ENCODE peak calls at places on chromosomes 1 and 21, in six cellular contexts. K is fibroblast of pulmonary artery, Z is fibroblast of lung, E is foreskin fibroblast, R is astrocyte, A is tibial artery. B is an unnamed sample.

GRCh38 chr1:181208967-181209366 is 120.5 kb downstream of the IER5 start:
- DNase-seq in K (no peak), Z (no peak), E (no peak), R (no peak), A (no peak), B (no peak)

GRCh38 chr1:215728206-215728605 is 161.1 kb downstream of the KCTD3 start:
- DNase-seq in K (no peak), Z (no peak), E (no peak), R (no peak), A (no peak), B (no peak)

GRCh38 chr1:201793306-201793925 is 35.5 kb upstream of the IPO9 start:
- DNase-seq in K (no peak), Z (no peak), E (no peak), R (no peak), A (no peak), B (no peak)

GRCh38 chr1:155125511-155125945 is 2.1 kb upstream of the EFNA1 start:
- DNase-seq in K (no peak), Z (no peak), E (no peak), R (no peak), A (no peak), B (no peak)

GRCh38 chr1:206030714-206031113 is 7.0 kb upstream of the CTSE start:
- DNase-seq in K (peak; percentile 71), Z (peak; percentile 58), E (peak; percentile 45), R (peak; percentile 44), A (no peak), B (peak; percentile 62)

GRCh38 chr1:30707412-30708360 is 15.7 kb downstream of the MATN1 start:
- DNase-seq in K (peak; percentile 69), Z (peak; percentile 59), E (peak; percentile 49), R (no peak), A (peak; percentile 77), B (peak; percentile 53)

GRCh38 chr1:218946147-218946546 is 227.5 kb upstream of the LYPLAL1 start:
- DNase-seq in K (no peak), Z (no peak), E (no peak), R (no peak), A (no peak), B (no peak)

GRCh38 chr1:182181167-182181572 is 119.7 kb upstream of the ZNF648 start:
- DNase-seq in K (no peak), Z (no peak), E (no peak), R (no peak), A (no peak), B (no peak)

GRCh38 chr1:178294654-178295053 is 200.8 kb downstream of the RASAL2 start:
- DNase-seq in K (no peak), Z (no peak), E (no peak), R (no peak), A (no peak), B (peak; percentile 7)

GRCh38 chr1:244699741-244700140 is 46.8 kb downstream of the DESI2 start:
- DNase-seq in K (no peak), Z (no peak), E (no peak), R (no peak), A (no peak), B (no peak)
- H3K4me3 ChIP-seq in K (no peak overlapping the region), Z (no peak overlapping the region), E (no peak overlapping the region), R (no peak overlapping the region), A (no peak overlapping the region), B (no peak overlapping the region)

DNA sequence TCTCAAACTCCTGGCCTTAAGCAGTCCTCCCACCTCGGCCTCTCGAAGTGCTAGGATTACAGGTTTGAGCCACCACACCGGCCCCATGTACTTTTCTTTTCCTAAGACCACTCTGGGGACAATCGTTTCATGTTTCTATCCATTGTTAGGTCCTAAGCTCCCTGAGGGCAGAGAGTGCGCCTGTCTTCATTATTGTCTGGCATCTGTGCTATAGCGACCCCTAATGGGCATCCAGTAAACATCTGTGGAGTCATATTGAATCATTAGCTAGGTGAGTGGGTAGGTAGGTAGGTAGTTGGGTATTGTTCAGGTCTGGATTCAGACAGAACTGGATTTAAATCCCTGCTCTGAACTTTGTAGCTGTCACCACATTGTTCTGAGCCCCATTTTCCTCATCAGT is 66.1 kb downstream of the TMEM53 start:
- DNase-seq in K (no peak), Z (no peak), E (no peak), R (no peak), A (no peak), B (no peak)
- TF ChIP-seq CTCF in K (peak; percentile 32), Z (peak; percentile 22), E (peak; percentile 14), R (peak; percentile 5), A (no peak), B (peak; percentile 24)

DNA sequence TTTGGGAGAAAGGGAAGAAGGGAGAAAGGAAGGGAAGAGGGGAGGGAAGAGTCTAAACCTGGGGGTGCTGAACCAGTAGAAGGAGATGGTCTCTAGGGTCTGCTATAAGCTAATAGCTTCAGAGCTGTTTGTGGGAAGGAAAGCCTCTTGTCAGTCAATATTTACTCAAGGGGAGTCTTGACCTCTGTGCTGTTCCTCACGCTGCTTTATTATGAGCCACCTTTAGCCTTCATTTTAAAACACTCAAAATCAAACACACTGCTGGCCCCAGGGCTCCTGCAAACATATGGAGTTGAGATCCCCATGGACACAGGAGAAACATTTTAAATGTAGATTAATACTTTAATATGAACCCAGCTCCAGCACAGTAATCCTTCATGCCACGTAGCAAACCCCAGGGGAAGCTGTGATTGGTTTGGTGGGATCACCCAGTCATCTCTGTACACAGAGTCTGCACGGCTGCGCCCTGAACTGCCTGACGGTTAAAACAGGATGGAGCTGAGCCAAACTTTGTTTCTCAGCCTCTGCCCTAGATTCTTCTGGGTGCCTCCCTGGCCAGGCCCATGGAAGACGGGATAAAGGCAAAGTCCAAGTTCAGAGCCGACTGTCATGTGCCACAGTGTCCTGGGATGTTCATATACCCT is 40.2 kb upstream of the VWA5B1 start:
- DNase-seq in K (peak; percentile 33), Z (peak; percentile 65), E (no peak), R (no peak), A (no peak), B (no peak)
- H3K4me3 ChIP-seq in K (no peak overlapping the region), Z (no peak overlapping the region), E (no peak overlapping the region), R (no peak overlapping the region), A (no peak overlapping the region), B (no peak overlapping the region)

GRCh38 chr21:33360871-33361602 is 36.3 kb downstream of the IFNAR1 start:
- DNase-seq in K (peak; percentile 69), Z (peak; percentile 56), E (peak; percentile 83), R (peak; percentile 84), A (peak; percentile 82), B (peak; percentile 88)
- TF ChIP-seq CTCF in K (peak; percentile 93), Z (peak; percentile 92), E (peak; percentile 92), R (peak; percentile 83), A (peak; percentile 77), B (peak; percentile 92)

DNA sequence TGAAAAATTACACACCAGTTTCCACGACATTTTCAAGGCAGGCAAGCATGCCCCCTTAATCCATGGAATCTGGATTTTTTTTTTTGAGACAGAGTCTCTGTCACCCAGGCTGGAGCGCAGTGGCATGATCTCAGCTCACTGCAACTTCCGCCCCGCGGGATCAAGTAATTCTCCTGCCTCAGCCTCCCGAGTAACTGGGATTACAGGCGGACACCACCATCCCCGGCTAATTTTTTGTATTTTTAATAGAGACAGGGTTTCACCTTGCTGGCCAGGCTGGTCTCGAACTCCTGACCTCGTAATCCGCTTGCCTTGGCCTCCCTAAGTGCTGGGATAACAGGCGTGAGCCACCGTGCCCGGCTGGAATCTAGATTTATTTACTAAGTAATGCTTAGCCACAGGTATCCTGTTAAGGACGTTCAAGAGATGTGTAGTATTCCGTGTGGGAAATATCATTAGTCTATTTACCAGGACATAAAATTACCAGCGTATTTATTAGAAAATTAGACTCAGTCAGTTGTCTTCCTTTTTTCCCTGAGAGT is 2.5 kb downstream of the IFI44 start:
- DNase-seq in K (no peak), Z (no peak), E (no peak), R (no peak), A (no peak), B (no peak)
- H3K4me3 ChIP-seq in K (no peak overlapping the region), Z (no peak overlapping the region), E (peak overlapping the region; percentile 62), R (peak overlapping the region; percentile 46), A (peak overlapping the region; percentile 34), B (peak overlapping the region; percentile 62)

GRCh38 chr1:29577512-29577911 is 341.2 kb downstream of the PTPRU start:
- DNase-seq in K (no peak), Z (no peak), E (no peak), R (no peak), A (no peak), B (no peak)
- TF ChIP-seq CTCF in K (no peak), Z (no peak), E (no peak), R (no peak), A (no peak), B (no peak)

GRCh38 chr1:29475256-29475800 is 239.0 kb downstream of the PTPRU start:
- DNase-seq in K (no peak), Z (no peak), E (no peak), R (no peak), A (peak; percentile 53), B (no peak)

GRCh38 chr1:29478046-29478791 is 241.9 kb downstream of the PTPRU start:
- DNase-seq in K (no peak), Z (no peak), E (no peak), R (no peak), A (peak; percentile 42), B (no peak)

GRCh38 chr1:29482064-29482463 is 245.7 kb downstream of the PTPRU start:
- DNase-seq in K (no peak), Z (no peak), E (no peak), R (no peak), A (no peak), B (no peak)

GRCh38 chr1:29481031-29481430 is 244.7 kb downstream of the PTPRU start:
- DNase-seq in K (no peak), Z (no peak), E (no peak), R (no peak), A (no peak), B (no peak)

DNA sequence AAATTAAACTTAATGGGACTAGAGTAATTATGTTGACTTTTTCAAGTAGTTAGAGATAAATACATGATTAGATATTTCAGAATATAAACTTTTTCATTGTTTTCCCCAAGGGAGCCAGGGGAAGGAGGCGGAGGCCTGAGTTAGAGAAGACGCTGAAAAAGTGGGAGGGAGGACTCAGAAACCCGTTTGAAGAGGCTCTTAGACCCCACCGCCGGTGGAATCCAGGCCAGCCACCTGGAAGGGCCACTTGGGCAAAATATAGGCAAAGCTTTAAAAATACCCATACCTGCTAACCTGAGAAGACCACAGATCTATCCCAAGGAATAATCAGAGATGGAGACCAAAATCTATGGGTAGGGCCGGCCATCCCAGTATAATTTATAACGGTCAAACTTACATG is 242.6 kb downstream of the PTPRU start:
- DNase-seq in K (no peak), Z (no peak), E (no peak), R (no peak), A (no peak), B (no peak)
- H3K4me3 ChIP-seq in K (no peak overlapping the region), Z (no peak overlapping the region), E (no peak overlapping the region), R (no peak overlapping the region), A (no peak overlapping the region), B (no peak overlapping the region)

GRCh38 chr21:18913914-18914313 is 510.3 kb upstream of the TMPRSS15 start:
- DNase-seq in K (no peak), Z (no peak), E (no peak), R (no peak), A (no peak), B (no peak)
- TF ChIP-seq CTCF in K (no peak), Z (no peak), E (no peak), R (no peak), A (no peak), B (no peak)